ENCODE peak calls at places on chromosomes 7 and 10, in six cellular contexts. One of them, this sample, is unnamed.

GRCh38 chr10:114653926-114654325 is 4.1 kb downstream of the ABLIM1 start:
- DNase-seq in NCI-H774: no peak
- DNase-seq in GM20000: no peak
- DNase-seq in 8988T: no peak
- DNase-seq in NAMALWA: no peak
- DNase-seq in HS-5: no peak
- DNase-seq in this sample: no peak

GRCh38 chr7:54837761-54838539 is 78.9 kb upstream of the SEC61G start:
- DNase-seq in NCI-H774: no peak
- DNase-seq in GM20000: no peak
- DNase-seq in 8988T: no peak
- DNase-seq in NAMALWA: no peak
- DNase-seq in HS-5: no peak
- DNase-seq in this sample: no peak

GRCh38 chr7:12719141-12719919 is 31.9 kb downstream of the ARL4A start:
- DNase-seq in NCI-H774: no peak
- DNase-seq in GM20000: no peak
- DNase-seq in 8988T: no peak
- DNase-seq in NAMALWA: no peak
- DNase-seq in HS-5: peak
- DNase-seq in this sample: no peak

GRCh38 chr10:68135922-68136718 is 26.8 kb downstream of the MYPN start:
- DNase-seq in NCI-H774: no peak
- DNase-seq in GM20000: no peak
- DNase-seq in 8988T: peak
- DNase-seq in NAMALWA: no peak
- DNase-seq in HS-5: peak
- DNase-seq in this sample: no peak

GRCh38 chr10:44316187-44316921 is 68.5 kb downstream of the CXCL12 start:
- DNase-seq in NCI-H774: no peak
- DNase-seq in GM20000: no peak
- DNase-seq in 8988T: no peak
- DNase-seq in NAMALWA: peak
- DNase-seq in HS-5: no peak
- DNase-seq in this sample: peak

GRCh38 chr7:150406565-150407421 is 27.7 kb downstream of the ZNF775 start:
- DNase-seq in NCI-H774: no peak
- DNase-seq in GM20000: peak
- DNase-seq in 8988T: no peak
- DNase-seq in NAMALWA: peak
- DNase-seq in HS-5: no peak
- DNase-seq in this sample: no peak

GRCh38 chr10:112637901-112638300 is 190.9 kb downstream of the VTI1A start:
- DNase-seq in NCI-H774: no peak
- DNase-seq in GM20000: no peak
- DNase-seq in 8988T: no peak
- DNase-seq in NAMALWA: no peak
- DNase-seq in HS-5: no peak
- DNase-seq in this sample: no peak

GRCh38 chr7:1134951-1135350 is 25.0 kb downstream of the ZFAND2A start:
- DNase-seq in NCI-H774: no peak
- DNase-seq in GM20000: no peak
- DNase-seq in 8988T: no peak
- DNase-seq in NAMALWA: no peak
- DNase-seq in HS-5: no peak
- DNase-seq in this sample: peak

GRCh38 chr10:66627156-66627555 is 298.7 kb upstream of the LRRTM3 start:
- DNase-seq in NCI-H774: no peak
- DNase-seq in GM20000: no peak
- DNase-seq in 8988T: peak
- DNase-seq in NAMALWA: peak
- DNase-seq in HS-5: no peak
- DNase-seq in this sample: peak

GRCh38 chr10:117728087-117728486 is 185.5 kb downstream of the EMX2 start:
- DNase-seq in NCI-H774: no peak
- DNase-seq in GM20000: no peak
- DNase-seq in 8988T: no peak
- DNase-seq in NAMALWA: no peak
- DNase-seq in HS-5: no peak
- DNase-seq in this sample: no peak

GRCh38 chr7:4700577-4701235 is 18.6 kb downstream of the FOXK1 start:
- DNase-seq in NCI-H774: no peak
- DNase-seq in GM20000: no peak
- DNase-seq in 8988T: no peak
- DNase-seq in NAMALWA: no peak
- DNase-seq in HS-5: no peak
- DNase-seq in this sample: peak

GRCh38 chr7:47496064-47496665 is 85.7 kb downstream of the TNS3 start:
- DNase-seq in NCI-H774: no peak
- DNase-seq in GM20000: no peak
- DNase-seq in 8988T: no peak
- DNase-seq in NAMALWA: peak
- DNase-seq in HS-5: no peak
- DNase-seq in this sample: no peak

GRCh38 chr10:104101902-104102301 is 16.2 kb upstream of the COL17A1 start:
- DNase-seq in NCI-H774: no peak
- DNase-seq in GM20000: no peak
- DNase-seq in 8988T: no peak
- DNase-seq in NAMALWA: no peak
- DNase-seq in HS-5: no peak
- DNase-seq in this sample: no peak

GRCh38 chr7:154871928-154872750 is 130.8 kb downstream of the PAXIP1 start:
- DNase-seq in NCI-H774: no peak
- DNase-seq in GM20000: no peak
- DNase-seq in 8988T: no peak
- DNase-seq in NAMALWA: no peak
- DNase-seq in HS-5: no peak
- DNase-seq in this sample: no peak

GRCh38 chr10:13056461-13057077 is 43.4 kb upstream of the OPTN start:
- DNase-seq in NCI-H774: no peak
- DNase-seq in GM20000: no peak
- DNase-seq in 8988T: peak
- DNase-seq in NAMALWA: no peak
- DNase-seq in HS-5: no peak
- DNase-seq in this sample: peak

GRCh38 chr7:67636363-67637355 is 640.0 kb downstream of the TYW1 start:
- DNase-seq in NCI-H774: no peak
- DNase-seq in GM20000: no peak
- DNase-seq in 8988T: no peak
- DNase-seq in NAMALWA: no peak
- DNase-seq in HS-5: no peak
- DNase-seq in this sample: no peak

GRCh38 chr7:946256-946996 is 8.1 kb downstream of the ADAP1 start:
- DNase-seq in NCI-H774: no peak
- DNase-seq in GM20000: no peak
- DNase-seq in 8988T: no peak
- DNase-seq in NAMALWA: no peak
- DNase-seq in HS-5: no peak
- DNase-seq in this sample: no peak

GRCh38 chr10:58415757-58416156 is 30.5 kb downstream of the TFAM start:
- DNase-seq in NCI-H774: no peak
- DNase-seq in GM20000: no peak
- DNase-seq in 8988T: no peak
- DNase-seq in NAMALWA: no peak
- DNase-seq in HS-5: no peak
- DNase-seq in this sample: no peak

GRCh38 chr7:12957487-12957886 is 270.1 kb downstream of the ARL4A start:
- DNase-seq in NCI-H774: no peak
- DNase-seq in GM20000: no peak
- DNase-seq in 8988T: no peak
- DNase-seq in NAMALWA: no peak
- DNase-seq in HS-5: no peak
- DNase-seq in this sample: no peak

GRCh38 chr7:130822642-130823041 is 88.6 kb upstream of the KLF14 start:
- DNase-seq in NCI-H774: no peak
- DNase-seq in GM20000: no peak
- DNase-seq in 8988T: no peak
- DNase-seq in NAMALWA: peak
- DNase-seq in HS-5: no peak
- DNase-seq in this sample: no peak

GRCh38 chr7:50812847-50813475 is 30.3 kb upstream of the GRB10 start:
- DNase-seq in NCI-H774: no peak
- DNase-seq in GM20000: no peak
- DNase-seq in 8988T: no peak
- DNase-seq in NAMALWA: no peak
- DNase-seq in HS-5: peak
- DNase-seq in this sample: peak

GRCh38 chr10:61942997-61943457 is 41.5 kb downstream of the ARID5B start:
- DNase-seq in NCI-H774: no peak
- DNase-seq in GM20000: no peak
- DNase-seq in 8988T: no peak
- DNase-seq in NAMALWA: peak
- DNase-seq in HS-5: no peak
- DNase-seq in this sample: no peak

GRCh38 chr7:30841025-30841735 is 70.0 kb downstream of the MINDY4 start:
- DNase-seq in NCI-H774: no peak
- DNase-seq in GM20000: no peak
- DNase-seq in 8988T: no peak
- DNase-seq in NAMALWA: no peak
- DNase-seq in HS-5: no peak
- DNase-seq in this sample: no peak

GRCh38 chr10:58715056-58715455 is 202.4 kb downstream of the BICC1 start:
- DNase-seq in NCI-H774: no peak
- DNase-seq in GM20000: no peak
- DNase-seq in 8988T: no peak
- DNase-seq in NAMALWA: no peak
- DNase-seq in HS-5: no peak
- DNase-seq in this sample: no peak

This sample was measured in testis.